ENCODE peak calls at places on chromosomes 6 and 20, in eight cellular contexts. K is NCI-H2029 treated with DMSO at 0.1 percent for 48 hours; Y is iPS-NIHi11; S is immature natural killer cell; U is skeletal muscle cell; F is dorsolateral prefrontal cortex; V is T follicular helper cell; D is activated CD4-positive, CD25-positive, alpha-beta regulatory T cell. R is an unnamed sample.

GRCh38 chr20:39269031-39269461 is 306.9 kb downstream of the DHX35 start:
- DNase-seq in K (no peak), Y (peak), S (no peak), U (no peak), F (peak), V (no peak), D (no peak), R (peak)

GRCh38 chr20:41738584-41739193 is 120.5 kb upstream of the CHD6 start:
- DNase-seq in K (peak), Y (peak), S (no peak), U (no peak), F (peak), V (peak), D (no peak), R (peak)

GRCh38 chr20:40856653-40857052 is 167.6 kb upstream of the MAFB start:
- DNase-seq in K (no peak), Y (no peak), S (no peak), U (no peak), F (no peak), V (no peak), D (no peak), R (no peak)

GRCh38 chr20:46651091-46651962 is at the start of gene SLC13A3:
- DNase-seq in K (no peak), Y (peak), S (no peak), U (no peak), F (peak), V (no peak), D (no peak), R (no peak)

GRCh38 chr6:169725270-169726048 is 1.2 kb upstream of the PHF10 start:
- DNase-seq in K (no peak), Y (peak), S (no peak), U (peak), F (peak), V (no peak), D (no peak), R (no peak)

GRCh38 chr6:35259946-35260626 is 551 bp downstream of the ZNF76 start:
- DNase-seq in K (no peak), Y (peak), S (peak), U (no peak), F (peak), V (peak), D (peak), R (peak)

GRCh38 chr6:144330588-144330987 is 45.5 kb downstream of the UTRN start:
- DNase-seq in K (no peak), Y (peak), S (no peak), U (no peak), F (no peak), V (no peak), D (no peak), R (peak)

GRCh38 chr6:116766506-116767176 is 1.1 kb upstream of the FAM162B start:
- DNase-seq in K (no peak), Y (no peak), S (no peak), U (no peak), F (no peak), V (no peak), D (no peak), R (no peak)

GRCh38 chr6:31907158-31907813 is 5.4 kb upstream of the ZBTB12 start:
- DNase-seq in K (no peak), Y (no peak), S (no peak), U (peak), F (no peak), V (no peak), D (no peak), R (no peak)

GRCh38 chr6:163705923-163706322 is 291.4 kb downstream of the QKI start:
- DNase-seq in K (no peak), Y (no peak), S (no peak), U (no peak), F (no peak), V (no peak), D (no peak), R (no peak)

GRCh38 chr6:37674161-37674560 is 23.5 kb downstream of the MDGA1 start:
- DNase-seq in K (no peak), Y (no peak), S (no peak), U (no peak), F (peak), V (no peak), D (no peak), R (no peak)

GRCh38 chr20:49859807-49860206 is 47.2 kb downstream of the SLC9A8 start:
- DNase-seq in K (no peak), Y (no peak), S (no peak), U (no peak), F (no peak), V (no peak), D (no peak), R (no peak)

GRCh38 chr6:40036186-40036585 is 101.9 kb upstream of the MOCS1 start:
- DNase-seq in K (no peak), Y (no peak), S (no peak), U (no peak), F (no peak), V (no peak), D (no peak), R (no peak)

GRCh38 chr20:37796121-37796520 is 102.3 kb downstream of the CTNNBL1 start:
- DNase-seq in K (no peak), Y (no peak), S (no peak), U (no peak), F (no peak), V (no peak), D (no peak), R (no peak)

GRCh38 chr20:878511-879307 is 37.4 kb downstream of the ANGPT4 start:
- DNase-seq in K (no peak), Y (peak), S (no peak), U (peak), F (no peak), V (no peak), D (no peak), R (no peak)

GRCh38 chr20:13800728-13801134 is 15.9 kb downstream of the NDUFAF5 start:
- DNase-seq in K (peak), Y (no peak), S (no peak), U (peak), F (peak), V (no peak), D (no peak), R (no peak)

GRCh38 chr6:53956068-53956711 is 155.1 kb upstream of the MLIP start:
- DNase-seq in K (peak), Y (peak), S (no peak), U (no peak), F (peak), V (no peak), D (no peak), R (peak)

GRCh38 chr20:5070570-5070969 is 49.2 kb downstream of the PCNA start:
- DNase-seq in K (no peak), Y (no peak), S (no peak), U (no peak), F (no peak), V (no peak), D (no peak), R (no peak)

GRCh38 chr6:126546771-126547170 is 206.9 kb downstream of the CENPW start:
- DNase-seq in K (no peak), Y (no peak), S (no peak), U (peak), F (no peak), V (no peak), D (no peak), R (no peak)

GRCh38 chr6:14838041-14838596 is 407.8 kb upstream of the JARID2 start:
- DNase-seq in K (no peak), Y (no peak), S (no peak), U (no peak), F (no peak), V (no peak), D (no peak), R (no peak)

GRCh38 chr6:39938773-39939381 is 4.6 kb upstream of the MOCS1 start:
- DNase-seq in K (no peak), Y (no peak), S (no peak), U (no peak), F (no peak), V (no peak), D (no peak), R (no peak)

GRCh38 chr6:126811307-126811706 is 307.2 kb upstream of the RSPO3 start:
- DNase-seq in K (no peak), Y (no peak), S (no peak), U (peak), F (no peak), V (no peak), D (no peak), R (no peak)

GRCh38 chr6:96907498-96907897 is 9.8 kb upstream of the NDUFAF4 start:
- DNase-seq in K (no peak), Y (no peak), S (no peak), U (peak), F (no peak), V (no peak), D (no peak), R (no peak)

GRCh38 chr6:34529665-34530327 is 26.3 kb downstream of the SPDEF start:
- DNase-seq in K (peak), Y (no peak), S (no peak), U (no peak), F (no peak), V (no peak), D (no peak), R (no peak)

GRCh38 chr6:15897063-15897934 is 231.6 kb upstream of the MYLIP start:
- DNase-seq in K (no peak), Y (no peak), S (no peak), U (no peak), F (no peak), V (no peak), D (no peak), R (no peak)

GRCh38 chr6:136592930-136593673 is 42.9 kb upstream of the MAP7 start:
- DNase-seq in K (no peak), Y (no peak), S (no peak), U (peak), F (no peak), V (no peak), D (no peak), R (no peak)